ENCODE peak calls at places on chromosomes 3 and 15, in eight cellular contexts. One of them, this sample, is unnamed.

GRCh38 chr3:97793415-97794019 is 28.3 kb upstream of the CRYBG3 start:
- DNase-seq in PC-3: peak; percentile 71
- DNase-seq in heart right ventricle: no peak
- DNase-seq in breast epithelium: no peak
- DNase-seq in heart left ventricle: no peak
- DNase-seq in left ventricle myocardium inferior: no peak
- DNase-seq in tibial artery: no peak
- DNase-seq in AG04450: peak; percentile 20
- DNase-seq in this sample: peak; percentile 21

GRCh38 chr3:109804697-109805096 is 467.4 kb upstream of the DPPA4 start:
- DNase-seq in PC-3: no peak
- DNase-seq in tibial artery: no peak
- DNase-seq in AG04450: no peak
- DNase-seq in left ventricle myocardium inferior: no peak
- DNase-seq in breast epithelium: no peak
- DNase-seq in heart left ventricle: no peak
- DNase-seq in heart right ventricle: no peak
- DNase-seq in this sample: peak; percentile 62

GRCh38 chr3:122496529-122496928 is 18.2 kb downstream of the KPNA1 start:
- DNase-seq in AG04450: no peak
- DNase-seq in tibial artery: no peak
- DNase-seq in left ventricle myocardium inferior: no peak
- DNase-seq in heart left ventricle: no peak
- DNase-seq in PC-3: no peak
- DNase-seq in breast epithelium: no peak
- DNase-seq in heart right ventricle: no peak
- DNase-seq in this sample: no peak

GRCh38 chr3:61966200-61966599 is 404.8 kb downstream of the PTPRG start:
- DNase-seq in heart left ventricle: no peak
- DNase-seq in PC-3: no peak
- DNase-seq in heart right ventricle: no peak
- DNase-seq in breast epithelium: no peak
- DNase-seq in tibial artery: no peak
- DNase-seq in left ventricle myocardium inferior: no peak
- DNase-seq in AG04450: no peak
- DNase-seq in this sample: peak; percentile 64

GRCh38 chr15:58096529-58097084 is 31.1 kb upstream of the ALDH1A2 start:
- DNase-seq in AG04450: no peak
- DNase-seq in heart right ventricle: no peak
- DNase-seq in tibial artery: no peak
- DNase-seq in PC-3: no peak
- DNase-seq in breast epithelium: no peak
- DNase-seq in heart left ventricle: no peak
- DNase-seq in left ventricle myocardium inferior: no peak
- DNase-seq in this sample: no peak

GRCh38 chr3:168968611-168969010 is 694.9 kb downstream of the MECOM start:
- DNase-seq in heart left ventricle: no peak
- DNase-seq in AG04450: no peak
- DNase-seq in PC-3: no peak
- DNase-seq in left ventricle myocardium inferior: no peak
- DNase-seq in heart right ventricle: no peak
- DNase-seq in breast epithelium: no peak
- DNase-seq in tibial artery: no peak
- DNase-seq in this sample: no peak

GRCh38 chr15:65420975-65421359 is 1.8 kb downstream of the IGDCC4 start:
- DNase-seq in PC-3: no peak
- DNase-seq in breast epithelium: no peak
- DNase-seq in heart right ventricle: no peak
- DNase-seq in tibial artery: peak; percentile 44
- DNase-seq in heart left ventricle: no peak
- DNase-seq in left ventricle myocardium inferior: no peak
- DNase-seq in AG04450: no peak
- DNase-seq in this sample: no peak

GRCh38 chr15:81922143-81922542 is 123.7 kb downstream of the MEX3B start:
- DNase-seq in left ventricle myocardium inferior: no peak
- DNase-seq in breast epithelium: no peak
- DNase-seq in heart left ventricle: no peak
- DNase-seq in heart right ventricle: no peak
- DNase-seq in PC-3: no peak
- DNase-seq in AG04450: no peak
- DNase-seq in tibial artery: no peak
- DNase-seq in this sample: no peak

GRCh38 chr15:24823473-24823872 is 131.3 kb upstream of the SNRPN start:
- DNase-seq in left ventricle myocardium inferior: peak; percentile 59
- DNase-seq in tibial artery: no peak
- DNase-seq in PC-3: peak; percentile 23
- DNase-seq in heart right ventricle: peak; percentile 70
- DNase-seq in AG04450: no peak
- DNase-seq in breast epithelium: no peak
- DNase-seq in heart left ventricle: peak; percentile 56
- DNase-seq in this sample: no peak

GRCh38 chr3:149705416-149705815 is 46.9 kb downstream of the COMMD2 start:
- DNase-seq in tibial artery: no peak
- DNase-seq in PC-3: no peak
- DNase-seq in breast epithelium: no peak
- DNase-seq in heart right ventricle: no peak
- DNase-seq in AG04450: no peak
- DNase-seq in heart left ventricle: no peak
- DNase-seq in left ventricle myocardium inferior: no peak
- DNase-seq in this sample: no peak

GRCh38 chr3:43061101-43061895 is 44.6 kb downstream of the POMGNT2 start:
- DNase-seq in left ventricle myocardium inferior: no peak
- DNase-seq in PC-3: no peak
- DNase-seq in tibial artery: no peak
- DNase-seq in breast epithelium: no peak
- DNase-seq in heart right ventricle: no peak
- DNase-seq in AG04450: no peak
- DNase-seq in heart left ventricle: no peak
- DNase-seq in this sample: no peak

GRCh38 chr3:158354713-158355112 is 216.3 kb upstream of the MLF1 start:
- DNase-seq in breast epithelium: no peak
- DNase-seq in AG04450: no peak
- DNase-seq in tibial artery: no peak
- DNase-seq in heart right ventricle: no peak
- DNase-seq in PC-3: no peak
- DNase-seq in heart left ventricle: no peak
- DNase-seq in left ventricle myocardium inferior: no peak
- DNase-seq in this sample: no peak

GRCh38 chr3:171142985-171143384 is 116.5 kb upstream of the SLC2A2 start:
- DNase-seq in tibial artery: no peak
- DNase-seq in PC-3: no peak
- DNase-seq in AG04450: peak; percentile 26
- DNase-seq in heart left ventricle: no peak
- DNase-seq in heart right ventricle: no peak
- DNase-seq in breast epithelium: no peak
- DNase-seq in left ventricle myocardium inferior: no peak
- DNase-seq in this sample: no peak

GRCh38 chr15:70775160-70775559 is 11.8 kb upstream of the UACA start:
- DNase-seq in tibial artery: no peak
- DNase-seq in left ventricle myocardium inferior: no peak
- DNase-seq in AG04450: no peak
- DNase-seq in heart left ventricle: no peak
- DNase-seq in breast epithelium: no peak
- DNase-seq in PC-3: peak; percentile 80
- DNase-seq in heart right ventricle: no peak
- DNase-seq in this sample: peak; percentile 62

GRCh38 chr3:174857301-174857700 is 1.8 kb upstream of the NAALADL2 start:
- DNase-seq in AG04450: no peak
- DNase-seq in PC-3: no peak
- DNase-seq in tibial artery: no peak
- DNase-seq in breast epithelium: no peak
- DNase-seq in heart left ventricle: no peak
- DNase-seq in heart right ventricle: no peak
- DNase-seq in left ventricle myocardium inferior: no peak
- DNase-seq in this sample: no peak

GRCh38 chr15:52523192-52523591 is 5.5 kb downstream of the MYO5A start:
- DNase-seq in breast epithelium: no peak
- DNase-seq in heart left ventricle: no peak
- DNase-seq in left ventricle myocardium inferior: no peak
- DNase-seq in PC-3: peak; percentile 58
- DNase-seq in AG04450: peak; percentile 66
- DNase-seq in heart right ventricle: no peak
- DNase-seq in tibial artery: no peak
- DNase-seq in this sample: peak; percentile 81

GRCh38 chr3:42033741-42034140 is 57.4 kb upstream of the TRAK1 start:
- DNase-seq in heart left ventricle: no peak
- DNase-seq in tibial artery: peak; percentile 31
- DNase-seq in AG04450: no peak
- DNase-seq in heart right ventricle: no peak
- DNase-seq in PC-3: peak; percentile 59
- DNase-seq in breast epithelium: no peak
- DNase-seq in left ventricle myocardium inferior: no peak
- DNase-seq in this sample: no peak

GRCh38 chr3:15206662-15207576 is 873 bp downstream of the CAPN7 start:
- DNase-seq in heart right ventricle: no peak
- DNase-seq in breast epithelium: peak; percentile 60
- DNase-seq in PC-3: peak; percentile 48
- DNase-seq in tibial artery: peak; percentile 76
- DNase-seq in heart left ventricle: peak; percentile 22
- DNase-seq in left ventricle myocardium inferior: peak; percentile 19
- DNase-seq in AG04450: no peak
- DNase-seq in this sample: peak; percentile 33

GRCh38 chr3:193815246-193816027 is 222.4 kb downstream of the OPA1 start:
- DNase-seq in heart right ventricle: no peak
- DNase-seq in PC-3: no peak
- DNase-seq in tibial artery: no peak
- DNase-seq in left ventricle myocardium inferior: no peak
- DNase-seq in breast epithelium: no peak
- DNase-seq in AG04450: no peak
- DNase-seq in heart left ventricle: no peak
- DNase-seq in this sample: no peak

GRCh38 chr3:126476166-126476975 is 680 bp upstream of the ZXDC start:
- DNase-seq in breast epithelium: peak; percentile 64
- DNase-seq in heart right ventricle: peak; percentile 55
- DNase-seq in AG04450: no peak
- DNase-seq in tibial artery: peak; percentile 86
- DNase-seq in left ventricle myocardium inferior: no peak
- DNase-seq in heart left ventricle: no peak
- DNase-seq in PC-3: peak; percentile 26
- DNase-seq in this sample: no peak

GRCh38 chr3:63818282-63819150 is 583 bp upstream of the C3orf49 start:
- DNase-seq in breast epithelium: no peak
- DNase-seq in tibial artery: peak; percentile 66
- DNase-seq in left ventricle myocardium inferior: peak; percentile 20
- DNase-seq in heart left ventricle: peak; percentile 59
- DNase-seq in PC-3: peak; percentile 54
- DNase-seq in heart right ventricle: no peak
- DNase-seq in AG04450: peak; percentile 38
- DNase-seq in this sample: peak; percentile 41

GRCh38 chr3:115855911-115856310 is 232.6 kb downstream of the GAP43 start:
- DNase-seq in PC-3: peak; percentile 71
- DNase-seq in left ventricle myocardium inferior: no peak
- DNase-seq in breast epithelium: no peak
- DNase-seq in heart left ventricle: no peak
- DNase-seq in AG04450: peak; percentile 45
- DNase-seq in heart right ventricle: no peak
- DNase-seq in tibial artery: no peak
- DNase-seq in this sample: no peak

GRCh38 chr3:52525666-52526065 is 8.0 kb downstream of the NT5DC2 start:
- DNase-seq in left ventricle myocardium inferior: no peak
- DNase-seq in AG04450: no peak
- DNase-seq in breast epithelium: no peak
- DNase-seq in PC-3: no peak
- DNase-seq in heart right ventricle: no peak
- DNase-seq in heart left ventricle: no peak
- DNase-seq in tibial artery: no peak
- DNase-seq in this sample: no peak
- H3K27ac ChIP-seq in left ventricle myocardium inferior: peak overlapping the region; percentile 88
- H3K27ac ChIP-seq in AG04450: no peak overlapping the region
- H3K27ac ChIP-seq in breast epithelium: peak overlapping the region; percentile 75
- H3K27ac ChIP-seq in PC-3: no peak overlapping the region
- H3K27ac ChIP-seq in heart right ventricle: peak overlapping the region; percentile 70
- H3K27ac ChIP-seq in heart left ventricle: peak overlapping the region; percentile 78
- H3K27ac ChIP-seq in tibial artery: peak overlapping the region; percentile 92
- H3K27ac ChIP-seq in this sample: peak overlapping the region; percentile 60

GRCh38 chr15:33278816-33279612 is 31.8 kb upstream of the RYR3 start:
- DNase-seq in heart left ventricle: no peak
- DNase-seq in heart right ventricle: no peak
- DNase-seq in PC-3: peak; percentile 96
- DNase-seq in AG04450: peak; percentile 36
- DNase-seq in breast epithelium: no peak
- DNase-seq in tibial artery: peak; percentile 72
- DNase-seq in left ventricle myocardium inferior: no peak
- DNase-seq in this sample: peak; percentile 85
- TF ChIP-seq CTCF in heart left ventricle: no peak
- TF ChIP-seq CTCF in heart right ventricle: no peak
- TF ChIP-seq CTCF in PC-3: peak; percentile 26
- TF ChIP-seq CTCF in AG04450: peak; percentile 29
- TF ChIP-seq CTCF in breast epithelium: no peak
- TF ChIP-seq CTCF in tibial artery: no peak
- TF ChIP-seq CTCF in left ventricle myocardium inferior: no peak
- TF ChIP-seq CTCF in this sample: no peak

DNA sequence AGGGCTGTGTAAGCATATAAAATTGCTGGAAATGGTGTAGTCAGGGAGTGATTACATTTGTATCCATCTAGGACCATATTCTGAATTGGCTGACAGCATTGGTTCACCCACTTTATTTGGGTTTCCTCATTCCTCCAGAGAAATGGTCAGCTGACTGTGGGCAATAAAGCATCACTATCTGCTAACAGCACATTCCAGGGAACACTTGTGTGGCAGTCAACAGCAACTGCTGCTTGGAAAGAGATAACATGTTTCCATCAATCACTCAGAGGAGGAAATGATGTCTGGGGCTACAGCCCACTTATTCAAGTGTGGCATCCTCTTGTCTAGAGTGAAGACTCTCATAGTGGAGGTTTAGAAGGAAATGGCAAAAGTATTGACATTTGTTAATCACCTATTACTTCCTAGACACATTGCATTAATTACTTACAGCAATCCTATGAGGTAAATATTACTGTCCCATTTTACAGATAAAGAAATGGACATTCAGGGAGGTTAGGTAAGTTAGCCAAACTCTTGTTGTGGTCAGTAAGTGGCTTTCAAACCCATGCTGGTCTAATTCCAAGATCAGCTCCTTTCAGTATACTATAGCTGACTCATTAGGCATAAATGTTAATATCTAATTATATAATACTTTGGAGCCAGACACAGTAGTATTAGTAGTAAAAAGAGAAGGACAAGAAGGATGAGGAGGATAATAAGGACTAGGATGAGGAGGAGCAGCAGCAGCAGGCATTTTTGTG is 247.8 kb downstream of the ALCAM start:
- DNase-seq in left ventricle myocardium inferior: no peak
- DNase-seq in PC-3: no peak
- DNase-seq in heart left ventricle: no peak
- DNase-seq in heart right ventricle: no peak
- DNase-seq in AG04450: no peak
- DNase-seq in tibial artery: no peak
- DNase-seq in breast epithelium: no peak
- DNase-seq in this sample: no peak
- H3K27ac ChIP-seq in left ventricle myocardium inferior: no peak overlapping the region
- H3K27ac ChIP-seq in PC-3: no peak overlapping the region
- H3K27ac ChIP-seq in heart left ventricle: no peak overlapping the region
- H3K27ac ChIP-seq in heart right ventricle: no peak overlapping the region
- H3K27ac ChIP-seq in AG04450: no peak overlapping the region
- H3K27ac ChIP-seq in tibial artery: no peak overlapping the region
- H3K27ac ChIP-seq in breast epithelium: no peak overlapping the region
- H3K27ac ChIP-seq in this sample: no peak overlapping the region

DNA sequence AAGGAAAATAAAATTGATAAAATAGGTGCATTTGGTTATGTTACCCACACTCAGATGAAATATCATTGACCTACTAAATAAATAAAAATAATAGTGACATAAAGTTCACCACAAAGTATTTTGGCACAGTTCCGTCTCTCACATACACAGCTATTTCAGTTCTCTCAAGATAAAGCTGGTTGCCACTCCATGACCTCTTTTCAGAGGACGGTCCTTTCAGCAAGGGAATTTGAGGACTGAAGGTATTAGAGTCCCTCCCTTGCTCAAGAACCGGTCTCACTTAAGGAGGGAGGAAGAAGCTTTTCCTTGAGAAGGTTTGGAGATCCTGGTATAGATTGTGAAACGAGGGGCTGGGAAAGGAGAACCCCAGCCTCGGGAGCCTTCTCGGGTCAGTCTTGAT is 285.5 kb upstream of the CFAP20DC start:
- DNase-seq in heart left ventricle: no peak
- DNase-seq in heart right ventricle: no peak
- DNase-seq in breast epithelium: no peak
- DNase-seq in AG04450: no peak
- DNase-seq in tibial artery: no peak
- DNase-seq in PC-3: no peak
- DNase-seq in left ventricle myocardium inferior: no peak
- DNase-seq in this sample: no peak
- TF ChIP-seq CTCF in heart left ventricle: no peak
- TF ChIP-seq CTCF in heart right ventricle: no peak
- TF ChIP-seq CTCF in breast epithelium: no peak
- TF ChIP-seq CTCF in AG04450: no peak
- TF ChIP-seq CTCF in tibial artery: no peak
- TF ChIP-seq CTCF in PC-3: no peak
- TF ChIP-seq CTCF in left ventricle myocardium inferior: no peak
- TF ChIP-seq CTCF in this sample: no peak